ENCODE peak calls at places on chromosomes 2 and 18, in seven cellular contexts. Z is Peyer's patch, G is stomach, M is fibroblast of the aortic adventitia, W is ascending aorta, E is gastrocnemius medialis, V is GM06990. S is an unnamed sample.
A peak's percentile ranks its signal among the peaks of the same experiment; 100 is the strongest.

GRCh38 chr18:58037163-58037562 is 6.9 kb upstream of the NEDD4L start:
- DNase-seq in M (no peak), V (no peak), G (no peak), Z (no peak), E (no peak), W (no peak), S (no peak)

GRCh38 chr2:62461707-62462106 is 44.3 kb downstream of the TMEM17 start:
- DNase-seq in V (no peak), Z (no peak), M (peak; percentile 76), E (no peak), W (no peak), G (no peak), S (no peak)

GRCh38 chr18:43486462-43486861 is 209.2 kb upstream of the SYT4 start:
- DNase-seq in V (no peak), E (no peak), M (no peak), Z (no peak), G (peak; percentile 37), W (no peak), S (no peak)

GRCh38 chr18:22517356-22517755 is 99.6 kb upstream of the CTAGE1 start:
- DNase-seq in V (no peak), E (no peak), Z (no peak), W (no peak), G (no peak), M (peak; percentile 72), S (no peak)

GRCh38 chr2:230640540-230641011 is 72.1 kb upstream of the CAB39 start:
- DNase-seq in Z (no peak), E (no peak), M (no peak), G (no peak), W (no peak), V (no peak), S (no peak)

GRCh38 chr2:53253244-53253643 is 514.4 kb upstream of the CHAC2 start:
- DNase-seq in M (no peak), Z (no peak), W (no peak), E (no peak), V (no peak), G (no peak), S (no peak)

GRCh38 chr2:32485399-32485798 is 128.6 kb downstream of the BIRC6 start:
- DNase-seq in G (no peak), V (no peak), E (no peak), Z (no peak), W (no peak), M (peak; percentile 52), S (no peak)

GRCh38 chr18:26021061-26021754 is 69.2 kb downstream of the SS18 start:
- DNase-seq in G (no peak), V (no peak), M (no peak), W (no peak), Z (no peak), E (no peak), S (no peak)

GRCh38 chr2:164568317-164568716 is 53.0 kb downstream of the GRB14 start:
- DNase-seq in V (no peak), W (no peak), G (no peak), Z (no peak), E (no peak), M (no peak), S (no peak)

GRCh38 chr18:72762505-72763122 is 105.2 kb downstream of the NETO1 start:
- DNase-seq in E (no peak), M (peak; percentile 74), V (peak; percentile 6), W (no peak), Z (no peak), G (no peak), S (no peak)

GRCh38 chr2:200042102-200042735 is 86.8 kb downstream of the MAIP1 start:
- DNase-seq in V (no peak), M (peak; percentile 74), Z (no peak), W (no peak), E (no peak), G (no peak), S (no peak)

GRCh38 chr2:13067508-13067907 is 350.8 kb downstream of the TRIB2 start:
- DNase-seq in G (no peak), W (no peak), M (no peak), V (no peak), Z (no peak), E (no peak), S (no peak)

GRCh38 chr18:21242141-21243040 is at the start of gene GREB1L:
- DNase-seq in V (peak; percentile 14), E (peak; percentile 17), M (peak; percentile 22), G (peak; percentile 63), W (no peak), Z (peak; percentile 78), S (peak; percentile 2)

GRCh38 chr18:39635966-39636365 is 2070.4 kb upstream of the CELF4 start:
- DNase-seq in M (peak; percentile 8), V (no peak), Z (no peak), W (no peak), G (no peak), E (no peak), S (no peak)

GRCh38 chr2:5188636-5189035 is 503.5 kb upstream of the SOX11 start:
- DNase-seq in M (no peak), E (no peak), V (no peak), G (no peak), Z (no peak), W (no peak), S (no peak)

GRCh38 chr2:121969155-121969554 is 213.7 kb downstream of the TSN start:
- DNase-seq in M (no peak), Z (no peak), G (no peak), V (no peak), E (no peak), W (no peak), S (no peak)

GRCh38 chr2:130380096-130380934 is 24.5 kb downstream of the PTPN18 start:
- DNase-seq in Z (no peak), M (no peak), W (no peak), G (no peak), V (no peak), E (no peak), S (no peak)

GRCh38 chr2:25365241-25365640 is 23.5 kb upstream of the DNMT3A start:
- DNase-seq in V (no peak), M (no peak), W (no peak), E (no peak), G (no peak), Z (no peak), S (no peak)

GRCh38 chr2:28269019-28269784 is 123.5 kb upstream of the FOSL2 start:
- DNase-seq in W (no peak), M (peak; percentile 66), V (no peak), E (peak; percentile 15), Z (no peak), G (peak; percentile 46), S (no peak)

GRCh38 chr18:24942144-24942543 is 409.8 kb downstream of the ZNF521 start:
- DNase-seq in V (no peak), W (no peak), G (no peak), E (no peak), M (no peak), Z (no peak), S (no peak)

GRCh38 chr2:98909381-98910211 is 26.4 kb downstream of the CRACDL start:
- DNase-seq in W (no peak), Z (no peak), M (peak; percentile 91), E (peak; percentile 34), G (peak; percentile 94), V (no peak), S (no peak)

GRCh38 chr2:39642054-39642742 is 23.5 kb upstream of the TMEM178A start:
- DNase-seq in E (no peak), Z (no peak), G (no peak), W (no peak), V (no peak), M (peak; percentile 95), S (no peak)

GRCh38 chr2:231644426-231644825 is 51.8 kb downstream of the TEX44 start:
- DNase-seq in W (no peak), V (no peak), E (no peak), G (peak; percentile 57), Z (no peak), M (no peak), S (no peak)

GRCh38 chr2:182545420-182546167 is 118.8 kb upstream of the PDE1A start:
- DNase-seq in V (no peak), M (no peak), Z (no peak), G (no peak), W (no peak), E (no peak), S (no peak)

GRCh38 chr2:201358684-201359083 is 1.5 kb upstream of the FLACC1 start:
- DNase-seq in M (no peak), W (no peak), V (no peak), E (no peak), G (no peak), Z (no peak), S (no peak)

GRCh38 chr18:63316612-63317555 is 2.7 kb downstream of the BCL2 start:
- DNase-seq in M (no peak), V (no peak), E (no peak), W (no peak), G (no peak), Z (no peak), S (no peak)
- H3K4me3 ChIP-seq in M (no peak overlapping the region), V (peak overlapping the region; percentile 98), E (peak overlapping the region; percentile 60), W (peak overlapping the region; percentile 68), G (peak overlapping the region; percentile 69), Z (peak overlapping the region; percentile 62), S (peak overlapping the region; percentile 97)

DNA sequence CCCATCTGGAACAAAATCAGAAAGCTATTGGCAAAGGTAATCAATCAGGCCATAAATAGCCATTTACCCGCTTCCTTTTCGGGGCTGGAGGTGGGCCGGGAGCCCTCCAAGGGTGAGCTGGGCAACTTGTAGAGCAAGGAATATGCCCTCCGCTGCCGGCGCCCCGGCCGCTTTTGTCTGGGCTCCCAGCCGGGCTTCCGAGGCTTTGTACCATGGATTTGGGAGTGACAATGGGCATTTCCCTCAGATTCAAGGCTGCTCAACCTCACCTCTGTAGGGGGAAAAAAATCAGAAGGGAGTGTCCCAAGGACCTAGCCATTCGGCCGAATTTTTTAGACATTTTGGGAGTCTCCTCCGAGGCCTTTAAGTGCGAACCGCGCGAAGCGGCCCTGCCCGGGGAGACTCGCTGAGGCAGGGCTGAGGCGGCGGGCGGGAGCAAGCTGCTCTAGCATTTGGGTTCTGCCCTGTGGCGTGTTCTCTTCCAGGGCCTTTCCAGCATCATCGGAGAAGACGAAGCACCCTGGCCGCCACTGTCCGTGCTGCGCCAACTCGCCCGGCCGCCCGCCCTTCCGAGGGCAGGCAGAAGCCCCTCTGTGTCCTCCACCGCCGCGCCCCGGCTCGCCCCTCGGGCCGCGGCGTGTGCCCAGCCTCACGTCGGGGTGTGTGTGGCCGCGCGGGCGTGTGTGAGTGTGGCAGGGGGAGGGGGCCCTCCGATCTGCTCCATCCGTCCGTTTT is 975 bp upstream of the HOXD9 start:
- DNase-seq in E (no peak), V (no peak), G (no peak), M (no peak), Z (peak; percentile 44), W (no peak), S (no peak)
- H3K4me3 ChIP-seq in E (peak overlapping the region; percentile 68), V (no peak overlapping the region), G (peak overlapping the region; percentile 39), M (no peak overlapping the region), Z (peak overlapping the region; percentile 57), W (peak overlapping the region; percentile 67), S (no peak overlapping the region)

GRCh38 chr2:20672191-20672951 is 5.4 kb downstream of the GDF7 start:
- DNase-seq in Z (peak; percentile 48), W (no peak), G (no peak), M (no peak), E (no peak), V (no peak), S (no peak)
- H3K4me3 ChIP-seq in Z (no peak overlapping the region), W (peak overlapping the region; percentile 1), G (peak overlapping the region; percentile 2), M (no peak overlapping the region), E (no peak overlapping the region), V (no peak overlapping the region), S (no peak overlapping the region)

DNA sequence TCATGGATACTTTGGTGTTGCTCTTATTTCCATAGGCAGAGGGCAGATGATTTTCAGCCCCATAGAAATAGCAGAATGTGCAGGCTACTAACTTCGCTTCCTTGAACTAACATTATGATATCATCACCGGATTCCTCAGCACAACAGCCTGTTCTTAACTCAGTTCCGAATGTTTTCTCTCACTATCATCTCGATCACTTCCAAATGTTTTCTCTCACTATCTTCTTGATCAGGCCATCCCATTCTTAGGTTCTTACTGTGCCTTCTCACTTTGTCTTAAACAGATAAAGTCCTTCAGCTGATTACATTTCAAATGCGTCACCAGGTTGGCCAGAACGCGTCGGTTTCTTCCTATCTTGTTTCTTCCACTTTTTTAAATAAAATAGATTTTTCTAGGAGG is 11.4 kb upstream of the MBD2 start:
- DNase-seq in M (peak; percentile 18), Z (no peak), V (no peak), W (no peak), E (no peak), G (no peak), S (no peak)
- H3K4me3 ChIP-seq in M (no peak overlapping the region), Z (no peak overlapping the region), V (no peak overlapping the region), W (no peak overlapping the region), E (no peak overlapping the region), G (no peak overlapping the region), S (no peak overlapping the region)